ENCODE peak calls at places on chromosomes 7 and 10, in seven cellular contexts. S is brain microvascular endothelial cell; G is fibroblast of lung; M is dorsolateral prefrontal cortex; O is CD8-positive, alpha-beta T cell; L is stomach; Y is tibial artery. N is an unnamed sample.

GRCh38 chr7:139958599-139959380 is 104.0 kb downstream of the PARP12 start:
- DNase-seq in S (no peak), Y (no peak), M (no peak), O (no peak), G (peak; percentile 15), L (no peak), N (no peak)

GRCh38 chr7:79096361-79096805 is 357.1 kb downstream of the MAGI2 start:
- DNase-seq in G (peak; percentile 48), Y (no peak), M (no peak), S (peak; percentile 15), L (no peak), O (no peak), N (no peak)

GRCh38 chr7:76262683-76263402 is 39.6 kb upstream of the HSPB1 start:
- DNase-seq in M (peak; percentile 69), S (peak; percentile 52), Y (no peak), G (peak; percentile 47), O (no peak), L (peak; percentile 72), N (no peak)

GRCh38 chr10:98611432-98611831 is 164.7 kb upstream of the HPS1 start:
- DNase-seq in L (no peak), G (no peak), Y (no peak), O (no peak), M (no peak), S (no peak), N (no peak)

GRCh38 chr10:48364659-48365405 is 58.4 kb downstream of the MAPK8 start:
- DNase-seq in S (peak; percentile 29), G (peak; percentile 70), Y (no peak), L (no peak), O (no peak), M (no peak), N (no peak)

GRCh38 chr10:71255817-71256660 is 43.7 kb downstream of the UNC5B start:
- DNase-seq in O (no peak), Y (peak; percentile 57), S (peak; percentile 74), G (peak; percentile 94), M (no peak), L (peak; percentile 74), N (no peak)

GRCh38 chr7:149838992-149839408 is 825 bp downstream of the ZNF862 start:
- DNase-seq in O (no peak), M (no peak), L (no peak), S (no peak), Y (no peak), G (peak; percentile 15), N (no peak)

GRCh38 chr7:44383566-44383965 is 58.2 kb upstream of the CAMK2B start:
- DNase-seq in G (peak; percentile 83), O (no peak), M (no peak), L (peak; percentile 21), Y (peak; percentile 45), S (peak; percentile 67), N (peak; percentile 64)

GRCh38 chr7:122651451-122651850 is 47.5 kb downstream of the RNF133 start:
- DNase-seq in L (no peak), S (no peak), Y (no peak), G (peak; percentile 41), M (no peak), O (no peak), N (no peak)

GRCh38 chr10:114174462-114175190 is 623 bp upstream of the CCDC186 start:
- DNase-seq in S (peak; percentile 24), G (peak; percentile 14), Y (peak; percentile 73), M (no peak), O (peak; percentile 69), L (peak; percentile 64), N (no peak)

GRCh38 chr7:95794917-95795515 is 22.7 kb downstream of the DYNC1I1 start:
- DNase-seq in M (no peak), G (peak; percentile 14), Y (no peak), S (peak; percentile 33), O (no peak), L (no peak), N (no peak)

GRCh38 chr10:114374141-114374791 is 30.0 kb downstream of the AFAP1L2 start:
- DNase-seq in S (peak; percentile 5), O (no peak), G (peak; percentile 48), Y (peak; percentile 52), M (no peak), L (no peak), N (no peak)

GRCh38 chr10:119737827-119738226 is 12.0 kb downstream of the INPP5F start:
- DNase-seq in O (no peak), Y (no peak), G (peak; percentile 91), M (no peak), S (peak; percentile 77), L (no peak), N (no peak)

GRCh38 chr7:99184468-99185225 is 23.3 kb downstream of the KPNA7 start:
- DNase-seq in M (no peak), S (no peak), Y (no peak), G (no peak), O (no peak), L (no peak), N (no peak)

GRCh38 chr7:139798221-139798620 is 20.4 kb upstream of the HIPK2 start:
- DNase-seq in L (peak; percentile 52), M (no peak), Y (no peak), G (no peak), O (no peak), S (no peak), N (no peak)

GRCh38 chr10:91036807-91037405 is 116.0 kb upstream of the ANKRD1 start:
- DNase-seq in G (peak; percentile 66), Y (no peak), O (no peak), M (no peak), S (no peak), L (no peak), N (no peak)

GRCh38 chr10:123272171-123272570 is 118.0 kb downstream of the BUB3 start:
- DNase-seq in Y (no peak), O (no peak), L (no peak), S (no peak), G (no peak), M (no peak), N (no peak)

GRCh38 chr7:23347682-23348180 is 48.6 kb downstream of the MALSU1 start:
- DNase-seq in O (no peak), S (peak; percentile 74), G (peak; percentile 89), M (no peak), Y (no peak), L (no peak), N (no peak)

GRCh38 chr7:129327076-129327475 is 102.2 kb downstream of the AHCYL2 start:
- DNase-seq in Y (no peak), S (no peak), G (no peak), O (no peak), L (no peak), M (no peak), N (no peak)

DNA sequence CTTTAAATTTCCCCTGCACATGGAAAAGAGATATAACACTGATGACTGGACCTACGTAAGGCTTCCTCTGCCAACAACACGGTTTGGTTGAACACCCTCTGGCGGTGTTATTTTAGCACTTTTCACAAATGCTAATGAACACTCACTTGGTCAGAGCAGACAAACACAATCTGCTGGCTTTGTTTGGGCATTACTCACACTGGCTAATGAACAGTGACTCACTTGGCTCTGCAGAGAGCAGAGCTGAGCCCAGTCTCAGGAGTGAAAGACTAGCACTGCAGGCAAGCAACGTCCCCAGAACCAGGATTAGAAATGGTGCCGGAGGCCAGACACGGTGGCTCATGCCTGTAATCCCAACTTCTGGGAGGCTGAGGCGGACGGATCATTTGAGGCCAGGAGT is 430.8 kb downstream of the PLXNA4 start:
- DNase-seq in G (peak; percentile 97), Y (peak; percentile 56), S (peak; percentile 35), O (no peak), L (no peak), M (peak; percentile 67), N (no peak)
- TF ChIP-seq CTCF in G (no peak), Y (no peak), S (peak; percentile 11), O (no peak), L (no peak), M (no peak), N (no peak)

GRCh38 chr7:50824882-50825281 is 42.2 kb upstream of the GRB10 start:
- DNase-seq in O (no peak), L (no peak), M (no peak), Y (no peak), G (no peak), S (peak; percentile 63), N (no peak)

GRCh38 chr7:50828801-50829200 is 46.1 kb upstream of the GRB10 start:
- DNase-seq in G (peak; percentile 36), Y (no peak), M (no peak), L (no peak), O (no peak), S (no peak), N (no peak)

GRCh38 chr7:50827281-50827680 is 44.6 kb upstream of the GRB10 start:
- DNase-seq in O (no peak), L (no peak), M (no peak), S (no peak), G (no peak), Y (no peak), N (no peak)

GRCh38 chr7:50822716-50823115 is 40.0 kb upstream of the GRB10 start:
- DNase-seq in O (no peak), S (peak; percentile 81), Y (no peak), M (no peak), L (no peak), G (peak; percentile 87), N (no peak)

DNA sequence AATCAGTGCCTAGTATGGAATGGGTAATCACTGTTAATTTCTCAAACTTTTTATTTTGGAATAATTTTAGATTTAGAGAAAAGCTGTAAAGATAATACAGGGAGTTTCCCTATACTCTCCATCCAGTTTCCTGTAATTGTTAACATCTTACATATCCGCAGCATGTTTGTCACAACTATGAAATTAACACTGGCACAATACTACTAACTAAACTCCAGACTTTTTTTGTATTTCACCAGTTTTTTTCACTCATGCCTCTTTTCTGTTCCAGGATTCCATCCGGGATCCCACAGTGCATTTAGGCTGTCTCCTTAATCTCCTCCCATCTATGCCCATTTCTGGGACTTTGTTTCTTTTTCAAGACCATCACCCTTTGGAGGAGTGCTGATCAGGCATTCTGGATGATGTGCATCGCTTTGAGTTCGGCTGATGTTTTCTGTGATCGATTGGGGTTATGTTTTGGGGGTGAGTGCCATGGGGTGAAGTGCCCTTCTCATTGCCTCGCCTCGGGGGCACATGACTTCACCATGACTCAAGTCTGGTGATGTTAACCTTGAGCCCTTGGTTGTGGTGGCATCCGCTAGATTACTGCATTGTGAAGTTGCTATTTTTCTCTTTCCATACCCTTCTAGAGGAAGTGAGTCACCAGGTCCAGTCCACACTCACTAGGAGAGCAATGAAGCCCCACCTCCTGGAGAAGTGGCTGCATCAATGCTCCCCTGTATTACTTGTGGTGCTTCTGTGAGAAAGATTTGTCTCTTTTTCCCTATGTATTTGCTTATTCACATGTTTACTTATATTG is 43.9 kb upstream of the GRB10 start:
- DNase-seq in L (no peak), G (peak; percentile 93), S (peak; percentile 91), Y (no peak), O (no peak), M (no peak), N (no peak)
- TF ChIP-seq CTCF in L (no peak), G (no peak), S (peak; percentile 33), Y (no peak), O (no peak), M (no peak), N (no peak)

GRCh38 chr7:141014523-141015395 is at the start of gene MRPS33:
- DNase-seq in O (peak; percentile 92), Y (peak; percentile 95), G (peak; percentile 94), S (peak; percentile 94), L (peak; percentile 94), M (peak; percentile 97), N (peak; percentile 95)
- TF ChIP-seq CTCF in O (peak; percentile 45), Y (peak; percentile 33), G (no peak), S (peak; percentile 63), L (no peak), M (peak; percentile 90), N (peak; percentile 64)

GRCh38 chr10:14547826-14548225 is 217.1 kb upstream of the FRMD4A start:
- DNase-seq in G (no peak), Y (no peak), O (no peak), L (no peak), M (no peak), S (no peak), N (no peak)
- TF ChIP-seq CTCF in G (no peak), Y (no peak), O (peak; percentile 27), L (no peak), M (no peak), S (peak; percentile 53), N (peak; percentile 54)